ENCODE peak calls at places on chromosome 2, in four cellular contexts. B is A549, F is lower lobe of right lung, J is psoas muscle. H is an unnamed sample.

GRCh38 chr2:190216829-190217228 is 102.8 kb downstream of the HIBCH start:
- DNase-seq in B (peak; percentile 10), F (no peak), J (peak; percentile 24), H (peak; percentile 41)

GRCh38 chr2:237465515-237466227 is 21.4 kb upstream of the MLPH start:
- DNase-seq in B (peak; percentile 64), F (no peak), J (no peak), H (no peak)

GRCh38 chr2:179226203-179226960 is 38.2 kb downstream of the SESTD1 start:
- DNase-seq in B (no peak), F (no peak), J (no peak), H (no peak)

GRCh38 chr2:43131890-43132522 is 94.4 kb downstream of the ZFP36L2 start:
- DNase-seq in B (no peak), F (no peak), J (no peak), H (no peak)

GRCh38 chr2:1995987-1996386 is 251.7 kb upstream of the PXDN start:
- DNase-seq in B (no peak), F (no peak), J (no peak), H (no peak)

GRCh38 chr2:195498839-195499490 is 158.1 kb upstream of the SLC39A10 start:
- DNase-seq in B (no peak), F (no peak), J (no peak), H (no peak)

GRCh38 chr2:191985740-191986139 is 138.9 kb upstream of the CAVIN2 start:
- DNase-seq in B (no peak), F (no peak), J (no peak), H (no peak)

GRCh38 chr2:212427031-212427430 is 111.6 kb downstream of the ERBB4 start:
- DNase-seq in B (no peak), F (no peak), J (no peak), H (no peak)

GRCh38 chr2:242040303-242040655 is 170.8 kb downstream of the RTP5 start:
- DNase-seq in B (no peak), F (no peak), J (no peak), H (no peak)

GRCh38 chr2:69601179-69601612 is 42.3 kb downstream of the AAK1 start:
- DNase-seq in B (peak; percentile 63), F (no peak), J (no peak), H (no peak)

GRCh38 chr2:910698-911097 is 40.0 kb upstream of the SNTG2 start:
- DNase-seq in B (no peak), F (no peak), J (no peak), H (no peak)

GRCh38 chr2:133734699-133735098 is 166.4 kb upstream of the NCKAP5 start:
- DNase-seq in B (no peak), F (no peak), J (no peak), H (no peak)

GRCh38 chr2:28296904-28297303 is 95.8 kb upstream of the FOSL2 start:
- DNase-seq in B (peak; percentile 43), F (no peak), J (no peak), H (no peak)

GRCh38 chr2:242098445-242099128 is 229.1 kb downstream of the RTP5 start:
- DNase-seq in B (no peak), F (no peak), J (no peak), H (no peak)

GRCh38 chr2:145464901-145465300 is 945.0 kb upstream of the ZEB2 start:
- DNase-seq in B (no peak), F (no peak), J (no peak), H (no peak)

GRCh38 chr2:59233910-59234309 is 992.8 kb upstream of the FANCL start:
- DNase-seq in B (no peak), F (no peak), J (no peak), H (no peak)

GRCh38 chr2:224222320-224222719 is 179.6 kb downstream of the FAM124B start:
- DNase-seq in B (peak; percentile 35), F (no peak), J (no peak), H (no peak)

GRCh38 chr2:55899881-55900280 is 23.7 kb downstream of the EFEMP1 start:
- DNase-seq in B (no peak), F (no peak), J (no peak), H (no peak)

GRCh38 chr2:231928481-231928880 is 2.3 kb upstream of the NPPC start:
- DNase-seq in B (peak; percentile 21), F (no peak), J (no peak), H (no peak)

GRCh38 chr2:173472112-173472511 is 117.4 kb downstream of the CDCA7 start:
- DNase-seq in B (no peak), F (no peak), J (no peak), H (no peak)

GRCh38 chr2:241356871-241357260 is 781 bp downstream of the FARP2 start:
- DNase-seq in B (no peak), F (no peak), J (no peak), H (no peak)

GRCh38 chr2:159285929-159286708 is at the start of gene WDSUB1:
- DNase-seq in B (peak; percentile 39), F (peak; percentile 87), J (peak; percentile 69), H (peak; percentile 76)

GRCh38 chr2:135709992-135710391 is 31.7 kb upstream of the UBXN4 start:
- DNase-seq in B (peak; percentile 31), F (peak; percentile 54), J (peak; percentile 50), H (peak; percentile 57)

GRCh38 chr2:186946896-186947467 is 98.0 kb upstream of the ZSWIM2 start:
- DNase-seq in B (no peak), F (no peak), J (no peak), H (no peak)

GRCh38 chr2:214328941-214329340 is 81.9 kb upstream of the VWC2L start:
- DNase-seq in B (no peak), F (no peak), J (no peak), H (no peak)

GRCh38 chr2:80863166-80863714 is 558.7 kb upstream of the LRRTM1 start:
- DNase-seq in B (no peak), F (no peak), J (no peak), H (no peak)

GRCh38 chr2:3703741-3704355 is 473 bp downstream of the DCDC2C start:
- DNase-seq in B (no peak), F (no peak), J (no peak), H (no peak)

GRCh38 chr2:234240917-234241316 is 190.4 kb downstream of the SPP2 start:
- DNase-seq in B (no peak), F (no peak), J (no peak), H (no peak)

GRCh38 chr2:3848776-3849175 is 145.4 kb downstream of the DCDC2C start:
- DNase-seq in B (no peak), F (no peak), J (no peak), H (no peak)

GRCh38 chr2:161710131-161710915 is 86.1 kb downstream of the SLC4A10 start:
- DNase-seq in B (no peak), F (no peak), J (no peak), H (no peak)

GRCh38 chr2:238846503-238847431 is 1.1 kb upstream of the TWIST2 start:
- DNase-seq in B (no peak), F (peak; percentile 50), J (peak; percentile 26), H (no peak)
- H3K4me3 ChIP-seq in B (peak overlapping the region; percentile 94), F (peak overlapping the region; percentile 63), J (peak overlapping the region; percentile 61), H (peak overlapping the region; percentile 67)

GRCh38 chr2:39898934-39899333 is 119.9 kb upstream of the THUMPD2 start:
- DNase-seq in B (no peak), F (no peak), J (no peak), H (no peak)

GRCh38 chr2:39897273-39897672 is 118.2 kb upstream of the THUMPD2 start:
- DNase-seq in B (no peak), F (no peak), J (no peak), H (no peak)

DNA sequence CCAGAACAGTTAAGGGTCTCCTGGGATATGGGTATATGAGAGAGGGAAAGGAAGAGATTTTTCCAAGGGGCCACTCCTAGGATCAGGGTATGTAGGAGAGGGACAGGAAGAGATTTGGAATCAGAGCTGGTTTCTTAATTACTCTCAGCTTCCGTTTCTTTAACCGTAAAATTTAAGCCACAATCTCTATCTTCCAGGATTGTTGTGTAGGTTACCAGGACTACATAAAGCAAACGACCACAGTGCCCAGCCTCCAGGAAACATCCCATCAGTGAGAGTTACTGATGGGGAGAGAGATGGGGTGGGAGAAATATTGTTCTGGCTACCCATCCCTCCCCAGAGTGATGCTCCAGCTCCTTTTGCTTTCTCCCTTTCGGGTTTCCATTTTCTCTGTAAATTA is 114.6 kb upstream of the THUMPD2 start:
- DNase-seq in B (no peak), F (no peak), J (no peak), H (no peak)
- H3K4me3 ChIP-seq in B (no peak overlapping the region), F (no peak overlapping the region), J (no peak overlapping the region), H (no peak overlapping the region)

GRCh38 chr2:181896286-181896685 is 4.8 kb downstream of the ITPRID2 start:
- DNase-seq in B (no peak), F (no peak), J (no peak), H (no peak)

GRCh38 chr2:181892795-181893435 is 1.4 kb downstream of the ITPRID2 start:
- DNase-seq in B (no peak), F (no peak), J (no peak), H (no peak)

GRCh38 chr2:181891966-181892794 is 650 bp downstream of the ITPRID2 start:
- DNase-seq in B (peak; percentile 81), F (peak; percentile 84), J (peak; percentile 74), H (peak; percentile 77)

GRCh38 chr2:181895788-181896187 is 4.3 kb downstream of the ITPRID2 start:
- DNase-seq in B (no peak), F (no peak), J (no peak), H (no peak)

GRCh38 chr2:181894381-181894780 is 2.9 kb downstream of the ITPRID2 start:
- DNase-seq in B (no peak), F (no peak), J (no peak), H (no peak)
- H3K4me3 ChIP-seq in B (peak overlapping the region; percentile 89), F (peak overlapping the region; percentile 81), J (peak overlapping the region; percentile 89), H (peak overlapping the region; percentile 92)

GRCh38 chr2:96523659-96524481 is 12.7 kb upstream of the ARID5A start:
- DNase-seq in B (no peak), F (no peak), J (no peak), H (no peak)
- H3K4me3 ChIP-seq in B (no peak overlapping the region), F (no peak overlapping the region), J (no peak overlapping the region), H (no peak overlapping the region)

GRCh38 chr2:27089111-27089954 is 2.8 kb downstream of the KHK start:
- DNase-seq in B (no peak), F (no peak), J (no peak), H (no peak)

GRCh38 chr2:27086722-27087446 is at the start of gene KHK:
- DNase-seq in B (peak; percentile 50), F (peak; percentile 75), J (no peak), H (peak; percentile 61)

GRCh38 chr2:27088644-27089043 is 2.1 kb downstream of the KHK start:
- DNase-seq in B (no peak), F (no peak), J (no peak), H (no peak)

GRCh38 chr2:27086090-27086721 is 366 bp upstream of the KHK start:
- DNase-seq in B (peak; percentile 95), F (peak; percentile 96), J (peak; percentile 96), H (peak; percentile 96)

GRCh38 chr2:27087823-27088410 is 1.3 kb downstream of the KHK start:
- DNase-seq in B (no peak), F (no peak), J (no peak), H (no peak)
- H3K4me3 ChIP-seq in B (no peak overlapping the region), F (no peak overlapping the region), J (no peak overlapping the region), H (peak overlapping the region; percentile 84)

H was measured in left ventricle myocardium inferior.